ENCODE peak calls at places on chromosomes 6 and 20, in eight cellular contexts. W, F, S, O, R, T, A and Q are unnamed samples. For H3K4me1 and H3K36me3, the result is how much of the 10 kb centered on the place peaks cover.

GRCh38 chr6:38209291-38209865 is 389.9 kb downstream of the ZFAND3 start:
- DNase-seq in W (peak), F (no peak), S (no peak), O (no peak), R (no peak), T (no peak), A (no peak), Q (no peak)

GRCh38 chr20:58287638-58288037 is 21.9 kb upstream of the RAB22A start:
- DNase-seq in W (peak), F (no peak), S (no peak), O (no peak), R (no peak), T (no peak), A (no peak), Q (no peak)

GRCh38 chr20:64037498-64038213 is 1.7 kb downstream of the C20orf204 start:
- DNase-seq in W (no peak), F (no peak), S (no peak), O (no peak), R (no peak), T (no peak), A (no peak), Q (no peak)

GRCh38 chr20:1375515-1375914 is 17.3 kb downstream of the FKBP1A start:
- DNase-seq in W (peak), F (no peak), S (no peak), O (no peak), R (no peak), T (no peak), A (peak), Q (no peak)

GRCh38 chr20:25251019-25251418 is 3.1 kb downstream of the PYGB start:
- DNase-seq in W (no peak), F (no peak), S (no peak), O (no peak), R (no peak), T (no peak), A (no peak), Q (no peak)

GRCh38 chr6:163883946-163884345 is 469.4 kb downstream of the QKI start:
- DNase-seq in W (peak), F (no peak), S (no peak), O (no peak), R (no peak), T (no peak), A (no peak), Q (no peak)

GRCh38 chr20:31693987-31694661 is 28.5 kb downstream of the BCL2L1 start:
- DNase-seq in W (no peak), F (no peak), S (no peak), O (no peak), R (no peak), T (no peak), A (no peak), Q (no peak)

GRCh38 chr20:16607364-16608264 is 34.4 kb upstream of the KIF16B start:
- DNase-seq in W (no peak), F (no peak), S (no peak), O (no peak), R (no peak), T (no peak), A (peak), Q (no peak)

GRCh38 chr6:80250391-80250997 is 144.0 kb downstream of the BCKDHB start:
- DNase-seq in W (peak), F (no peak), S (no peak), O (no peak), R (no peak), T (no peak), A (no peak), Q (no peak)

GRCh38 chr6:170124836-170125235 is 166.0 kb downstream of the DLL1 start:
- DNase-seq in W (no peak), F (no peak), S (no peak), O (peak), R (no peak), T (peak), A (peak), Q (peak)

GRCh38 chr6:121439456-121440250 is 4.2 kb downstream of the GJA1 start:
- DNase-seq in W (no peak), F (no peak), S (no peak), O (no peak), R (no peak), T (no peak), A (no peak), Q (no peak)

GRCh38 chr6:147633191-147633590 is 124.7 kb downstream of the SAMD5 start:
- DNase-seq in W (no peak), F (no peak), S (no peak), O (no peak), R (no peak), T (no peak), A (no peak), Q (no peak)

GRCh38 chr6:18388252-18388651 is 1.1 kb downstream of the RNF144B start:
- DNase-seq in W (no peak), F (no peak), S (no peak), O (no peak), R (no peak), T (no peak), A (no peak), Q (no peak)

GRCh38 chr6:76697585-76697984 is 625.1 kb upstream of the IMPG1 start:
- DNase-seq in W (peak), F (no peak), S (peak), O (no peak), R (no peak), T (no peak), A (no peak), Q (no peak)
- TF ChIP-seq CTCF in W (peak), F (no peak), S (peak), O (no peak), R (no peak), T (no peak), A (no peak), Q (peak)

GRCh38 chr6:137391061-137391814 is 103.0 kb downstream of the OLIG3 start:
- DNase-seq in W (no peak), F (no peak), S (no peak), O (no peak), R (no peak), T (no peak), A (no peak), Q (no peak)

GRCh38 chr6:137390264-137390787 is 103.9 kb downstream of the OLIG3 start:
- DNase-seq in W (no peak), F (no peak), S (no peak), O (no peak), R (no peak), T (no peak), A (no peak), Q (no peak)

GRCh38 chr6:137399949-137400443 is 94.2 kb downstream of the OLIG3 start:
- DNase-seq in W (no peak), F (no peak), S (no peak), O (no peak), R (no peak), T (no peak), A (no peak), Q (no peak)

GRCh38 chr6:137401058-137401457 is 93.1 kb downstream of the OLIG3 start:
- DNase-seq in W (no peak), F (no peak), S (no peak), O (no peak), R (no peak), T (no peak), A (no peak), Q (no peak)

GRCh38 chr6:137395316-137395715 is 98.9 kb downstream of the OLIG3 start:
- DNase-seq in W (no peak), F (no peak), S (no peak), O (no peak), R (no peak), T (no peak), A (no peak), Q (no peak)
- H3K4me1 ChIP-seq in W (under half), F (under half), S (under half), O (under half), R (under half), T (under half), A (under half), Q (under half)

DNA sequence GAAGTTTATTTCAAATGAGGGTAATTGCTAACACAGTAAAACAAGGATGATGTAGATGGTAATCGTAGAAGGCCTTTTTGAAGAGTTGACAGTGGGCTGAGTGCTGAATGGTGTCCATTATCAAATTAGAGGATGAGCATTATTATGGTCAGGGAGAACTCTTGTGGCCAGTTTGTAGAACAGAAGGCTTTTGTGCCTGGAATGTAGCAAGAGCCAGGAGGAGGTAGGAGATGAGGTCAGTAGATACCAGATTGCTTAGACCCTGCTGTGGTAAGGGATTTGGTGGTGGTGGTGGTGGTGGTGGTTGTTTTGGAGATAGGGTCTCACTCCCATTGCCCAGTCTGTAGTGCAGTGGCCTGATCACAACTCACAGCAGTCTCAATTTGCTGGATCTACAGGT is 6.2 kb downstream of the CSE1L start:
- DNase-seq in W (no peak), F (no peak), S (no peak), O (no peak), R (no peak), T (no peak), A (no peak), Q (no peak)
- H3K36me3 ChIP-seq in W (under half), F (under half), S (under half), O (under half), R (under half), T (under half), A (under half), Q (half or more)

DNA sequence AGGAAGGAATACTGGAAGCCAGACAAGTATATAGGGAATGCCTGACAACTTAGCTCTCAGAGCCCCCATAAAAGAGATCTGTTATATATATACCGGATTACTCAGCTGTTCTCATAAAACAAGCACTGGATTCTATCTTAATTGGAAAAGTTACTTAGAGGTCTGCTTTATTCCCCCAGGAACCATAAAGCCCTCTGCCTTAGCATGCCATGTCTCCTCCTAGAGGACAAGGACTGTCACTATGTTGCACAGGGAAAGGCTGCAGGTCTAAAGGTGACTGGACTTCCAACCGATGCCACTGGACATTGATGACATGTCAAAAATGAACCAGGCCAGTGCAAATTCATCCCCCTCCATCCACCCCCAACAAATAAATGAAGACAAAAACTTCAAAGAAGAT is 6.4 kb downstream of the EXOC2 start:
- DNase-seq in W (peak), F (no peak), S (no peak), O (no peak), R (no peak), T (no peak), A (no peak), Q (no peak)
- TF ChIP-seq CTCF in W (peak), F (no peak), S (peak), O (no peak), R (peak), T (no peak), A (no peak), Q (peak)

GRCh38 chr6:166866839-166867637 is 89.3 kb downstream of the RNASET2 start:
- DNase-seq in W (no peak), F (no peak), S (no peak), O (no peak), R (no peak), T (peak), A (no peak), Q (no peak)

GRCh38 chr6:166870602-166871208 is 85.6 kb downstream of the RNASET2 start:
- DNase-seq in W (no peak), F (no peak), S (no peak), O (no peak), R (no peak), T (no peak), A (no peak), Q (no peak)

GRCh38 chr6:166877906-166878305 is 78.4 kb downstream of the RNASET2 start:
- DNase-seq in W (no peak), F (no peak), S (peak), O (no peak), R (no peak), T (no peak), A (no peak), Q (no peak)

GRCh38 chr6:166877349-166877748 is 79.0 kb downstream of the RNASET2 start:
- DNase-seq in W (no peak), F (no peak), S (no peak), O (no peak), R (no peak), T (no peak), A (no peak), Q (no peak)

DNA sequence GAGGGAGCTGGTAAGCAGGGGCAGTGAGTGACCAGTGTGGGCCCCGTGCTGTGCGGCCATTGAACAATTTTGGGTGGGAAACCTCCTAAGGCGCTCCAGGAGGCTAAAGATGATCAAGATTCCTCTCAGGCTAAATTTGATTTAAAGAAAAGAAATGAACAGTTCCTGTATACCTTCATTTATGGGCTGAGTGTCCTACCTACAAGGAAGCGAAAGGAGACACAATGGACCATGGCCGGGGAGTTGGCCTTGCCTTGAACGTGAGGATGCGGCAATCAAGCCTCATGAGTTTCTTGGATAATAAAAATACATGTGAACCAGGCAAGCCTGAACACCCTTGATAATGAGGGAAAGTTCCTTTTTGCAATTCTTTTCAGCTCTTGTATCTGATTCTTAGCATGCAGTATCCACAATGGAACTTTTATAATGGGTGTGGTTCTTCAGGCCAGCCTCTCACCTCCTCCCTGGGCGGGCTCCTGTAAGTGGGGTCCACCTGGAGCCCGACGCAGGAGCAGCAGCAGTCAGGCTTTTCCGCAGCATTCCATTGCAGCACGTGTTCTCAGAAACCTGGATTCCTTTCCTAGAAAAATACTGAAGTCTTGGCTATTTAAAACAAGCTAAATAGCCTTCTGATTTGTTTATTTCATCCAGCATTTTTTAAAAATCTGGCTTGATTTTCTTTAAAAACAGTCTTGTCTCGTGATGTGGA is 83.8 kb downstream of the RNASET2 start:
- DNase-seq in W (no peak), F (no peak), S (no peak), O (no peak), R (no peak), T (no peak), A (peak), Q (no peak)
- H3K4me1 ChIP-seq in W (under half), F (under half), S (under half), O (under half), R (under half), T (under half), A (under half), Q (under half)

GRCh38 chr20:36818185-36818584 is 44.6 kb upstream of the DSN1 start:
- DNase-seq in W (no peak), F (no peak), S (no peak), O (no peak), R (no peak), T (no peak), A (no peak), Q (no peak)

GRCh38 chr20:36813784-36814136 is 40.2 kb upstream of the DSN1 start:
- DNase-seq in W (no peak), F (no peak), S (no peak), O (no peak), R (no peak), T (no peak), A (no peak), Q (no peak)

GRCh38 chr20:36812601-36813000 is 39.0 kb upstream of the DSN1 start:
- DNase-seq in W (no peak), F (no peak), S (no peak), O (no peak), R (no peak), T (no peak), A (no peak), Q (no peak)

GRCh38 chr20:36817496-36817895 is 43.9 kb upstream of the DSN1 start:
- DNase-seq in W (no peak), F (no peak), S (no peak), O (no peak), R (no peak), T (no peak), A (no peak), Q (no peak)

GRCh38 chr20:36815454-36816091 is 42.0 kb upstream of the DSN1 start:
- DNase-seq in W (no peak), F (no peak), S (no peak), O (no peak), R (no peak), T (no peak), A (no peak), Q (peak)
- H3K36me3 ChIP-seq in W (under half), F (under half), S (under half), O (under half), R (half or more), T (half or more), A (under half), Q (half or more)

GRCh38 chr6:96537726-96538125 is 16.1 kb downstream of the UFL1 start:
- DNase-seq in W (no peak), F (no peak), S (no peak), O (no peak), R (no peak), T (no peak), A (no peak), Q (no peak)

GRCh38 chr6:96547654-96548053 is 15.3 kb upstream of the FHL5 start:
- DNase-seq in W (no peak), F (no peak), S (no peak), O (no peak), R (no peak), T (no peak), A (no peak), Q (no peak)

GRCh38 chr6:96545882-96546281 is 17.0 kb upstream of the FHL5 start:
- DNase-seq in W (no peak), F (no peak), S (no peak), O (no peak), R (no peak), T (no peak), A (no peak), Q (no peak)

DNA sequence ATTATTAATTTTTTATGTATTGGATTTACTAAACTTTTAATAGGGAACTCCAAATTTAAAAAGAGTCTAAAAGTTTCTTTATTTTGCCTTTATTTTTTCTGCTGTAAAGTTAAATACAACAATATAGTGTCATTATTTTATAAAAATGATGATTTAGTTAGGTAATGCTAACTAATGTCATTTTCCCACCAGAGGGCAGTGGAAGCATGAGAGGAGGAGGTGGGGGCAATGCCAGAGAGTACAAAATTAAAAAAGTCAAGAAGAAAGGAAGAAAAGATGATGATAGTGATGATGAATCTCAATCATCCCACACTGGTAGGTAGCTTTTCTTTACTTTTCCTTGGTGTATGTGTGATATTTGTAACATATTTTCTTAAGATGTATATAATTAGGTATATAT is 20.2 kb upstream of the FHL5 start:
- DNase-seq in W (peak), F (no peak), S (no peak), O (no peak), R (no peak), T (no peak), A (no peak), Q (no peak)
- TF ChIP-seq CTCF in W (peak), F (peak), S (peak), O (no peak), R (peak), T (no peak), A (no peak), Q (peak)

GRCh38 chr20:49914310-49915117 is 815 bp downstream of the SPATA2 start:
- DNase-seq in W (no peak), F (no peak), S (no peak), O (peak), R (no peak), T (no peak), A (no peak), Q (no peak)

GRCh38 chr20:49915380-49916145 is at the start of gene SPATA2:
- DNase-seq in W (peak), F (peak), S (peak), O (peak), R (peak), T (peak), A (peak), Q (peak)

GRCh38 chr20:49915118-49915379 is 280 bp downstream of the SPATA2 start:
- DNase-seq in W (no peak), F (no peak), S (no peak), O (no peak), R (no peak), T (no peak), A (no peak), Q (no peak)

GRCh38 chr20:49916146-49917002 is 1.0 kb upstream of the SPATA2 start:
- DNase-seq in W (no peak), F (no peak), S (no peak), O (peak), R (no peak), T (peak), A (peak), Q (no peak)

GRCh38 chr20:49913399-49914047 is 1.8 kb downstream of the SPATA2 start:
- DNase-seq in W (peak), F (no peak), S (no peak), O (no peak), R (no peak), T (no peak), A (no peak), Q (no peak)
- H3K4me1 ChIP-seq in W (under half), F (under half), S (under half), O (under half), R (half or more), T (under half), A (half or more), Q (under half)

GRCh38 chr20:49874601-49875116 is 40.7 kb downstream of the SPATA2 start:
- DNase-seq in W (no peak), F (no peak), S (no peak), O (no peak), R (no peak), T (peak), A (no peak), Q (no peak)

GRCh38 chr20:49880177-49880576 is 35.2 kb downstream of the SPATA2 start:
- DNase-seq in W (peak), F (no peak), S (no peak), O (peak), R (no peak), T (peak), A (no peak), Q (peak)

GRCh38 chr20:49878977-49879376 is 36.4 kb downstream of the SPATA2 start:
- DNase-seq in W (no peak), F (no peak), S (no peak), O (no peak), R (no peak), T (no peak), A (no peak), Q (no peak)

GRCh38 chr20:49880724-49881445 is 34.4 kb downstream of the SPATA2 start:
- DNase-seq in W (no peak), F (no peak), S (no peak), O (no peak), R (no peak), T (peak), A (no peak), Q (peak)

GRCh38 chr20:49877254-49877990 is 37.9 kb downstream of the SPATA2 start:
- DNase-seq in W (no peak), F (no peak), S (no peak), O (no peak), R (no peak), T (no peak), A (no peak), Q (no peak)
- H3K36me3 ChIP-seq in W (under half), F (under half), S (under half), O (under half), R (half or more), T (half or more), A (under half), Q (half or more)

GRCh38 chr6:50128420-50129005 is 78.8 kb upstream of the DEFB112 start:
- DNase-seq in W (peak), F (no peak), S (no peak), O (no peak), R (no peak), T (no peak), A (no peak), Q (no peak)
- TF ChIP-seq CTCF in W (peak), F (peak), S (peak), O (peak), R (peak), T (no peak), A (no peak), Q (peak)